ENCODE peak calls at places on chromosomes 6 and 20, in six cellular contexts. One of them, this sample, is unnamed.

GRCh38 chr6:107361568-107362270 is 97.6 kb downstream of the PDSS2 start:
- DNase-seq in endothelial cell of umbilical vein: no peak
- DNase-seq in GM23248: peak
- DNase-seq in breast epithelium: no peak
- DNase-seq in fibroblast of lung: peak
- DNase-seq in bronchial epithelial cell: no peak
- DNase-seq in this sample: no peak

GRCh38 chr20:41377275-41377674 is 10.7 kb upstream of the EMILIN3 start:
- DNase-seq in GM23248: no peak
- DNase-seq in endothelial cell of umbilical vein: no peak
- DNase-seq in breast epithelium: no peak
- DNase-seq in bronchial epithelial cell: no peak
- DNase-seq in fibroblast of lung: no peak
- DNase-seq in this sample: no peak

GRCh38 chr6:158988477-158988876 is 11.5 kb downstream of the RSPH3 start:
- DNase-seq in fibroblast of lung: no peak
- DNase-seq in GM23248: no peak
- DNase-seq in breast epithelium: no peak
- DNase-seq in bronchial epithelial cell: no peak
- DNase-seq in endothelial cell of umbilical vein: no peak
- DNase-seq in this sample: no peak

GRCh38 chr6:10215711-10216110 is 199.2 kb downstream of the TFAP2A start:
- DNase-seq in GM23248: no peak
- DNase-seq in bronchial epithelial cell: peak
- DNase-seq in endothelial cell of umbilical vein: no peak
- DNase-seq in breast epithelium: no peak
- DNase-seq in fibroblast of lung: no peak
- DNase-seq in this sample: no peak

GRCh38 chr6:147095316-147095715 is 108.9 kb upstream of the STXBP5 start:
- DNase-seq in GM23248: no peak
- DNase-seq in breast epithelium: no peak
- DNase-seq in fibroblast of lung: peak
- DNase-seq in endothelial cell of umbilical vein: no peak
- DNase-seq in bronchial epithelial cell: no peak
- DNase-seq in this sample: no peak

GRCh38 chr6:16047435-16047834 is 81.5 kb upstream of the MYLIP start:
- DNase-seq in GM23248: no peak
- DNase-seq in bronchial epithelial cell: no peak
- DNase-seq in fibroblast of lung: no peak
- DNase-seq in breast epithelium: no peak
- DNase-seq in endothelial cell of umbilical vein: no peak
- DNase-seq in this sample: no peak

GRCh38 chr6:43922423-43923375 is 152.7 kb downstream of the VEGFA start:
- DNase-seq in endothelial cell of umbilical vein: no peak
- DNase-seq in bronchial epithelial cell: no peak
- DNase-seq in breast epithelium: peak
- DNase-seq in GM23248: no peak
- DNase-seq in fibroblast of lung: no peak
- DNase-seq in this sample: no peak

GRCh38 chr20:32970973-32971300 is 33.3 kb downstream of the SUN5 start:
- DNase-seq in breast epithelium: no peak
- DNase-seq in GM23248: no peak
- DNase-seq in bronchial epithelial cell: no peak
- DNase-seq in endothelial cell of umbilical vein: no peak
- DNase-seq in fibroblast of lung: no peak
- DNase-seq in this sample: peak

GRCh38 chr20:58877374-58878360 is 25.2 kb downstream of the GNAS start:
- DNase-seq in endothelial cell of umbilical vein: no peak
- DNase-seq in bronchial epithelial cell: no peak
- DNase-seq in GM23248: no peak
- DNase-seq in breast epithelium: no peak
- DNase-seq in fibroblast of lung: no peak
- DNase-seq in this sample: no peak

GRCh38 chr20:9977629-9978028 is 57.2 kb upstream of the ANKEF1 start:
- DNase-seq in GM23248: peak
- DNase-seq in breast epithelium: no peak
- DNase-seq in endothelial cell of umbilical vein: no peak
- DNase-seq in fibroblast of lung: no peak
- DNase-seq in bronchial epithelial cell: peak
- DNase-seq in this sample: no peak

GRCh38 chr6:144219056-144219685 is 66.0 kb upstream of the UTRN start:
- DNase-seq in bronchial epithelial cell: peak
- DNase-seq in endothelial cell of umbilical vein: peak
- DNase-seq in breast epithelium: no peak
- DNase-seq in GM23248: peak
- DNase-seq in fibroblast of lung: peak
- DNase-seq in this sample: no peak

GRCh38 chr6:85450578-85450884 is 648 bp downstream of the NT5E start:
- DNase-seq in GM23248: no peak
- DNase-seq in breast epithelium: no peak
- DNase-seq in bronchial epithelial cell: no peak
- DNase-seq in fibroblast of lung: peak
- DNase-seq in endothelial cell of umbilical vein: no peak
- DNase-seq in this sample: no peak

GRCh38 chr20:46128310-46129151 is 10.4 kb downstream of the CD40 start:
- DNase-seq in endothelial cell of umbilical vein: peak
- DNase-seq in GM23248: peak
- DNase-seq in breast epithelium: peak
- DNase-seq in bronchial epithelial cell: no peak
- DNase-seq in fibroblast of lung: no peak
- DNase-seq in this sample: peak

GRCh38 chr6:160088069-160088773 is 33.4 kb upstream of the SLC22A1 start:
- DNase-seq in endothelial cell of umbilical vein: peak
- DNase-seq in GM23248: peak
- DNase-seq in bronchial epithelial cell: peak
- DNase-seq in breast epithelium: no peak
- DNase-seq in fibroblast of lung: peak
- DNase-seq in this sample: peak

GRCh38 chr20:43988451-43988850 is 73.8 kb downstream of the TOX2 start:
- DNase-seq in GM23248: no peak
- DNase-seq in breast epithelium: no peak
- DNase-seq in bronchial epithelial cell: no peak
- DNase-seq in endothelial cell of umbilical vein: peak
- DNase-seq in fibroblast of lung: peak
- DNase-seq in this sample: no peak

GRCh38 chr20:38049800-38050199 is 16.3 kb downstream of the RPRD1B start:
- DNase-seq in endothelial cell of umbilical vein: peak
- DNase-seq in breast epithelium: no peak
- DNase-seq in bronchial epithelial cell: peak
- DNase-seq in fibroblast of lung: peak
- DNase-seq in GM23248: peak
- DNase-seq in this sample: no peak

GRCh38 chr6:134752445-134752844 is 197.5 kb downstream of the ALDH8A1 start:
- DNase-seq in bronchial epithelial cell: no peak
- DNase-seq in breast epithelium: no peak
- DNase-seq in GM23248: no peak
- DNase-seq in endothelial cell of umbilical vein: no peak
- DNase-seq in fibroblast of lung: no peak
- DNase-seq in this sample: no peak

GRCh38 chr6:111601875-111602274 is 3.8 kb downstream of the TRAF3IP2 start:
- DNase-seq in GM23248: peak
- DNase-seq in endothelial cell of umbilical vein: peak
- DNase-seq in bronchial epithelial cell: no peak
- DNase-seq in fibroblast of lung: peak
- DNase-seq in breast epithelium: no peak
- DNase-seq in this sample: no peak

GRCh38 chr6:40634429-40634828 is 47.3 kb upstream of the LRFN2 start:
- DNase-seq in bronchial epithelial cell: no peak
- DNase-seq in breast epithelium: no peak
- DNase-seq in fibroblast of lung: no peak
- DNase-seq in GM23248: no peak
- DNase-seq in endothelial cell of umbilical vein: no peak
- DNase-seq in this sample: no peak

GRCh38 chr6:141443668-141444067 is 689.1 kb upstream of the GJE1 start:
- DNase-seq in GM23248: peak
- DNase-seq in endothelial cell of umbilical vein: peak
- DNase-seq in fibroblast of lung: no peak
- DNase-seq in breast epithelium: no peak
- DNase-seq in bronchial epithelial cell: no peak
- DNase-seq in this sample: no peak

GRCh38 chr6:17845598-17845997 is 138.9 kb upstream of the NUP153 start:
- DNase-seq in fibroblast of lung: no peak
- DNase-seq in breast epithelium: no peak
- DNase-seq in GM23248: no peak
- DNase-seq in bronchial epithelial cell: no peak
- DNase-seq in endothelial cell of umbilical vein: no peak
- DNase-seq in this sample: no peak

GRCh38 chr20:23641936-23642751 is 4.4 kb upstream of the CST3 start:
- DNase-seq in bronchial epithelial cell: peak
- DNase-seq in fibroblast of lung: peak
- DNase-seq in GM23248: peak
- DNase-seq in endothelial cell of umbilical vein: peak
- DNase-seq in breast epithelium: no peak
- DNase-seq in this sample: no peak

GRCh38 chr20:62583424-62583920 is 58.8 kb upstream of the SLCO4A1 start:
- DNase-seq in breast epithelium: no peak
- DNase-seq in endothelial cell of umbilical vein: no peak
- DNase-seq in GM23248: peak
- DNase-seq in fibroblast of lung: peak
- DNase-seq in bronchial epithelial cell: no peak
- DNase-seq in this sample: peak

GRCh38 chr20:62581308-62581707 is 61.0 kb upstream of the SLCO4A1 start:
- DNase-seq in endothelial cell of umbilical vein: no peak
- DNase-seq in bronchial epithelial cell: no peak
- DNase-seq in fibroblast of lung: no peak
- DNase-seq in GM23248: no peak
- DNase-seq in breast epithelium: no peak
- DNase-seq in this sample: no peak

GRCh38 chr20:62580052-62580451 is 62.3 kb upstream of the SLCO4A1 start:
- DNase-seq in bronchial epithelial cell: no peak
- DNase-seq in GM23248: no peak
- DNase-seq in breast epithelium: no peak
- DNase-seq in endothelial cell of umbilical vein: no peak
- DNase-seq in fibroblast of lung: no peak
- DNase-seq in this sample: no peak

GRCh38 chr20:62580733-62581132 is 61.6 kb upstream of the SLCO4A1 start:
- DNase-seq in fibroblast of lung: no peak
- DNase-seq in bronchial epithelial cell: no peak
- DNase-seq in endothelial cell of umbilical vein: no peak
- DNase-seq in GM23248: no peak
- DNase-seq in breast epithelium: no peak
- DNase-seq in this sample: no peak

DNA sequence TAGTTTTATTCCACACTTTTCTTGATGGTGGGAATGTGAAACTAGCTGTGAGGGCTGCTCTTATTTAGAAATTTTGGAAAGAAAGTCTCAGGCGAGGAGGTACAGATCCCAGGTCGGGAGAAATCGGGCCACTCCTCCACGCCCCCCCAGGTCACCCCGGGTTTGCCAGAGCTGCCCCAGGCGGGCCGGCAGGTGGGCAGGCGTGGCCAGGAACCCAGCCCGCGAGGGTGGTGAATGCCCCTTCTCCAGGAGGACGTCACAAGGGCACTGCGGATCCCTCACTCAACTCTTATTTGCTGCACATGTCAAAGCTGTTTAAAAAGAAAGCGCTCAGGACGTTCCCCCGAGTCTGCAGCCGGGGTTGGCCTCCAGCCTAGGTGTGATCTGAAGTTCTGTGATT is 60.5 kb upstream of the SLCO4A1 start:
- DNase-seq in GM23248: no peak
- DNase-seq in fibroblast of lung: no peak
- DNase-seq in endothelial cell of umbilical vein: no peak
- DNase-seq in breast epithelium: no peak
- DNase-seq in bronchial epithelial cell: no peak
- DNase-seq in this sample: no peak
- H3K4me3 ChIP-seq in GM23248: no peak
- H3K4me3 ChIP-seq in fibroblast of lung: no peak
- H3K4me3 ChIP-seq in endothelial cell of umbilical vein: no peak
- H3K4me3 ChIP-seq in breast epithelium: no peak
- H3K4me3 ChIP-seq in bronchial epithelial cell: no peak
- H3K4me3 ChIP-seq in this sample: no peak

GRCh38 chr6:89385846-89386245 is 26.2 kb downstream of the RRAGD start:
- DNase-seq in bronchial epithelial cell: no peak
- DNase-seq in breast epithelium: no peak
- DNase-seq in fibroblast of lung: no peak
- DNase-seq in endothelial cell of umbilical vein: no peak
- DNase-seq in GM23248: no peak
- DNase-seq in this sample: no peak
- H3K4me3 ChIP-seq in bronchial epithelial cell: no peak
- H3K4me3 ChIP-seq in breast epithelium: no peak
- H3K4me3 ChIP-seq in fibroblast of lung: no peak
- H3K4me3 ChIP-seq in endothelial cell of umbilical vein: no peak
- H3K4me3 ChIP-seq in GM23248: no peak
- H3K4me3 ChIP-seq in this sample: no peak

GRCh38 chr20:20365593-20365992 is 2.3 kb upstream of the INSM1 start:
- DNase-seq in endothelial cell of umbilical vein: no peak
- DNase-seq in GM23248: no peak
- DNase-seq in fibroblast of lung: no peak
- DNase-seq in breast epithelium: no peak
- DNase-seq in bronchial epithelial cell: no peak
- DNase-seq in this sample: no peak
- H3K4me3 ChIP-seq in endothelial cell of umbilical vein: no peak
- H3K4me3 ChIP-seq in GM23248: no peak
- H3K4me3 ChIP-seq in fibroblast of lung: no peak
- H3K4me3 ChIP-seq in breast epithelium: no peak
- H3K4me3 ChIP-seq in bronchial epithelial cell: no peak
- H3K4me3 ChIP-seq in this sample: no peak

GRCh38 chr6:82362868-82363267 is 749 bp upstream of the TPBG start:
- DNase-seq in breast epithelium: no peak
- DNase-seq in fibroblast of lung: peak
- DNase-seq in bronchial epithelial cell: peak
- DNase-seq in endothelial cell of umbilical vein: no peak
- DNase-seq in GM23248: peak
- DNase-seq in this sample: no peak
- H3K4me3 ChIP-seq in breast epithelium: peak
- H3K4me3 ChIP-seq in fibroblast of lung: peak
- H3K4me3 ChIP-seq in bronchial epithelial cell: peak
- H3K4me3 ChIP-seq in endothelial cell of umbilical vein: peak
- H3K4me3 ChIP-seq in GM23248: peak
- H3K4me3 ChIP-seq in this sample: peak

GRCh38 chr6:48826884-48827701 is 636.0 kb downstream of the MMUT start:
- DNase-seq in GM23248: peak
- DNase-seq in breast epithelium: no peak
- DNase-seq in bronchial epithelial cell: peak
- DNase-seq in endothelial cell of umbilical vein: peak
- DNase-seq in fibroblast of lung: peak
- DNase-seq in this sample: no peak
- H3K4me3 ChIP-seq in GM23248: peak
- H3K4me3 ChIP-seq in breast epithelium: no peak
- H3K4me3 ChIP-seq in bronchial epithelial cell: no peak
- H3K4me3 ChIP-seq in endothelial cell of umbilical vein: peak
- H3K4me3 ChIP-seq in fibroblast of lung: no peak
- H3K4me3 ChIP-seq in this sample: no peak

GRCh38 chr6:37259191-37259590 is 1.2 kb upstream of the TMEM217 start:
- DNase-seq in bronchial epithelial cell: peak
- DNase-seq in breast epithelium: no peak
- DNase-seq in GM23248: peak
- DNase-seq in fibroblast of lung: no peak
- DNase-seq in endothelial cell of umbilical vein: peak
- DNase-seq in this sample: no peak
- H3K4me3 ChIP-seq in bronchial epithelial cell: no peak
- H3K4me3 ChIP-seq in breast epithelium: no peak
- H3K4me3 ChIP-seq in GM23248: peak
- H3K4me3 ChIP-seq in fibroblast of lung: no peak
- H3K4me3 ChIP-seq in endothelial cell of umbilical vein: peak
- H3K4me3 ChIP-seq in this sample: no peak